ENCODE peak calls at places on chromosome 5, in four cellular contexts. O is GM23248, J is left ventricle myocardium inferior, N is right cardiac atrium. D is an unnamed sample. For H3K4me1 and H3K27me3, the result is how much of the 10 kb centered on the place peaks cover.

GRCh38 chr5:85375525-85375924 is 990.8 kb upstream of the EDIL3 start:
- DNase-seq in J (no peak), N (no peak), O (no peak), D (no peak)

GRCh38 chr5:31047007-31047406 is 146.5 kb upstream of the CDH6 start:
- DNase-seq in O (no peak), N (no peak), J (no peak), D (no peak)

GRCh38 chr5:117093653-117094052 is 519.0 kb upstream of the SEMA6A start:
- DNase-seq in J (no peak), N (no peak), O (no peak), D (no peak)

GRCh38 chr5:173878224-173878967 is 9.8 kb upstream of the CPEB4 start:
- DNase-seq in J (peak), O (no peak), N (peak), D (no peak)

GRCh38 chr5:127673401-127673800 is 24.5 kb downstream of the CTXN3 start:
- DNase-seq in J (no peak), O (peak), N (no peak), D (no peak)

GRCh38 chr5:138649775-138650174 is 74.6 kb upstream of the HSPA9 start:
- DNase-seq in J (no peak), N (no peak), O (no peak), D (no peak)

GRCh38 chr5:166883016-166883415 is 1408.4 kb upstream of the WWC1 start:
- DNase-seq in O (no peak), N (no peak), J (no peak), D (no peak)

GRCh38 chr5:77806213-77806843 is 30.2 kb upstream of the TBCA start:
- DNase-seq in J (no peak), O (peak), N (no peak), D (no peak)

GRCh38 chr5:156893517-156893916 is 43.4 kb downstream of the PPP1R2B start:
- DNase-seq in J (no peak), O (no peak), N (no peak), D (no peak)

GRCh38 chr5:10335711-10336470 is 17.6 kb upstream of the MARCHF6 start:
- DNase-seq in J (no peak), O (no peak), N (no peak), D (no peak)

GRCh38 chr5:73391441-73391871 is 57.1 kb downstream of the FOXD1 start:
- DNase-seq in J (no peak), N (no peak), O (peak), D (no peak)

DNA sequence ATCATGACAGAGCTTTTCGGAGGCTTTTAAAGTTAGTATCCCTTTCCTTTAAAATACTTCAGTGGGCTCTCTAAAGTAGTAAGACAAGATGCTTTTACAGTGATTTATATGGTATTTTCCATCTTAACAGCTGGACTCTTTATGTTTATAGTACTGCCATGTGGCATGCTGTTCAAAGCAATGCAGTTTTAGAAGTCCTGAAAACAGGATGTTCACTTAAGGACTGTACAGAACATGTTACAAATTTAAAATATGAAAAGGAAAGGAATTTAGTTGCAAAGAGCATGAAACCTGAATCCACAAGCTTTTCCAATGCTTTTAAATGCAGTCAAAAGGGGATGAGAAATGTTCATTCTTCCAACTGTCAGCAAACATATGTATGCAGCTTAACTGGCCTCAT is 580.3 kb downstream of the EFNA5 start:
- DNase-seq in N (no peak), O (no peak), J (no peak), D (no peak)
- H3K4me1 ChIP-seq in N (under half), O (under half), J (under half), D (under half)

GRCh38 chr5:101783241-101784095 is 512.6 kb downstream of the SLCO4C1 start:
- DNase-seq in O (no peak), J (no peak), N (no peak), D (no peak)
- H3K27me3 ChIP-seq in O (under half), J (under half), N (under half), D (under half)

GRCh38 chr5:125153231-125153630 is 406.8 kb upstream of the ZNF608 start:
- DNase-seq in O (no peak), J (no peak), N (no peak), D (no peak)

GRCh38 chr5:125152461-125153189 is 406.2 kb upstream of the ZNF608 start:
- DNase-seq in O (no peak), J (no peak), N (no peak), D (no peak)

GRCh38 chr5:125149503-125149902 is 403.1 kb upstream of the ZNF608 start:
- DNase-seq in J (no peak), N (no peak), O (no peak), D (no peak)

GRCh38 chr5:125152036-125152435 is 405.6 kb upstream of the ZNF608 start:
- DNase-seq in O (no peak), J (no peak), N (no peak), D (no peak)

GRCh38 chr5:125151150-125151932 is 404.9 kb upstream of the ZNF608 start:
- DNase-seq in O (no peak), J (no peak), N (no peak), D (no peak)
- H3K4me1 ChIP-seq in O (under half), J (under half), N (under half), D (under half)

DNA sequence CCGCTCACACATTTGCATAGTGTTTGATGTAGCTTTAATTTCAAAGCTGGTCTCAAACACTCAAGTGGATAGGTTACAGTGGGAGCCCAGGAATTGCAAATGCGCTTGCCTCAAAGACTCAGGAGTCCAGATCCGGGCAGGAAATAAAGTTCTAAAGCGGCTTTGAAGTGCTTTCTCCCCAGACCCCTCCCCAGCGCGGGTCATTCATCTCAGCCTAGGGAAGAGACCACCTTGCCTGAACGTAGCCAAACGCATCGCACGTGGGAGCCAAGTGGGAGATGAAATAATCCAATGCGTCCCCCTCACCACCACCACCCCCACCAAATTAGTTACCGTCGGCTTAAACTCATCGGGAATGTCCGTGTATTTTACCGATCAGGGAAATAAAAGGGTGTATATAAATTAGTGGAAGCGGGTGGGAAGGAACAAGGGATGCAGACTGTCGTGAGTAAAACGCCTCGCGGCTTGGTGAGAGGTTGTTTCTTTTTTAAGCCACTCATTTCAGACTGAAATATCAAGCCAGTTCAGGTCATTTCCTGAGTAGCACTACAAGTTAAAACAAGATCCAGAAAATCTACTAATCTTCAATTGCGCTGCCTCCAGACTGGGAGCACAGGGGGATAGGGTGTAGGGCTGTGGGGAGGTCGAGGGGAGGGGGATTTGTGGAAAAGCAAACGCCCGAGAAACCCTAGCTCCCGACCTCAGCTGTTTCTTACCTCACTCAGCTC is 141.0 kb downstream of the TSSK1B start:
- DNase-seq in J (no peak), O (peak), N (no peak), D (no peak)
- H3K27me3 ChIP-seq in J (under half), O (under half), N (under half), D (under half)

DNA sequence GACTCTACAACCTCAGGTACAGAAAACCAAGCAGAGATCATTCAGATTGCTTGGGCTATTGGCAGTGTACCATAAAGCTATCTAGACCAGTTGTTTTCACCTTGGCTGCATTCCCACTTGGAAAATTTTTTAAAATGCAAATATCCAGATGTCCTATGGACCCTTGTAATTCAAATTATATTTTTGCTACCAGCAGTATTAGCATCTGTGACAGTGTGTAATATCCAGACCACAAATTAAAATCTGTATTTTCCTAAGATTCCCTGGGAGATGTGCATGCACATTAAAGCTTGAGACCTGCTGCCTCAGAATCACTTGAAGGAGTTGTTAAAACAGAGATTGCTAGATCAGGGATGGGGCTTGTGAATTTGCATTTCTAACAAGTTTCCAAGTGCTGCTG is 381.2 kb upstream of the PDE4D start:
- DNase-seq in N (no peak), O (no peak), J (no peak), D (no peak)
- H3K4me1 ChIP-seq in N (under half), O (under half), J (under half), D (under half)

DNA sequence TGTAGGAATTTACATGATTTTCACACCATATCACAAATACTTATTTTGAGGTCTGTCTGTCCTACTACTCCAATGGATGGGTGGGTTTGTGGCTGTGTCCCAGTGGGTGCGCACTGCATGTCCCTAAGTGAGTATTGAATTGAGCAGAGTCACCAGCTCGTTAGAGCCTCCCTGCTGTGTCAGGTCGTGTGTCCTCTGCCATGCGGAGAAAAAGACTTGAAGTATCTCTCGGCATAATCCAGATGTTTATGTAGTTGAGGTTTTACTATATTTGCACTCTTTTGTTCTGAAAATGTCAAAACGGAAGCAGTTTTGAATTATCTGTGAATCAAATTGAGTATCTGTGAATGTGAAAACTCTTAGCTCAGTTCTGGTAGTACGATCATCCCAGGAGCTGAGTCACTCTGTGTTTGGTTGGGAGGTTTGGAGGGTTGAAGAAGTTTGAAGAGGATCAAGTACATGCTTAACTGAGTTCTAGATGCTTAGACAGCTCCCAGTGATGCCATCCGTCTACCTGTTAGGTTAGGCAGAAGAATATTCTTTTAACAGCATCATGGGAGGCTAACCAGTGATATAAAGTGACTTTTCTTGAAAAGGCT is 194.2 kb downstream of the TENT4A start:
- DNase-seq in J (no peak), N (no peak), O (no peak), D (no peak)
- H3K27me3 ChIP-seq in J (under half), N (under half), O (under half), D (under half)

GRCh38 chr5:57185301-57185700 is 11.4 kb downstream of the GPBP1 start:
- DNase-seq in O (peak), J (no peak), N (no peak), D (no peak)

GRCh38 chr5:57179262-57179960 is 5.6 kb downstream of the GPBP1 start:
- DNase-seq in J (no peak), O (peak), N (no peak), D (no peak)

GRCh38 chr5:57186194-57186593 is 12.3 kb downstream of the GPBP1 start:
- DNase-seq in O (no peak), N (no peak), J (no peak), D (no peak)

GRCh38 chr5:57181151-57181550 is 7.3 kb downstream of the GPBP1 start:
- DNase-seq in N (no peak), O (no peak), J (no peak), D (no peak)

GRCh38 chr5:57184322-57184721 is 10.5 kb downstream of the GPBP1 start:
- DNase-seq in O (no peak), J (no peak), N (no peak), D (peak)
- H3K4me1 ChIP-seq in O (under half), J (half or more), N (under half), D (under half)

GRCh38 chr5:123511648-123512605 is at the start of gene CSNK1G3:
- DNase-seq in J (peak), N (peak), O (peak), D (peak)
- H3K27me3 ChIP-seq in J (under half), N (under half), O (under half), D (under half)

DNA sequence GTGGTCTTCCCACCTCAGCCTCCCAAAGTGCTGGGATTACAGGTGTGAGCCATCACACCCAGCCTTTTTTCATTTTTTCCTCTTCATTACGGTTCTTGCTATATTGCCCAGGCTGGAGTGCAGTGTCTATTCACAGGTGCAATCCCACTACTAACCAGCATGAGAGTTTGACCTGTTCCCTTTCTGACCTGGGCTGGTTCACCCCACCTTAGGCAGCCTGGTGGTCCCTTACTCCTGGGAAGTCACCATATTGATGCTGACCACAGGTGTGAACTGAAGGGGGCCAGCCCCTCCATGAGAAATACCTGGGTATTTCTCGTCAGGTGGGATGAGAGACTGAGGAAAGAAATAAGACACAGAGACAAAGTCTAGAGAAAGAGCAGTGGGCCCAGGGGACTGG is 2.4 kb downstream of the PDE6A start:
- DNase-seq in O (no peak), N (no peak), J (no peak), D (no peak)
- H3K4me1 ChIP-seq in O (under half), N (under half), J (under half), D (half or more)